ENCODE peak calls at places on chromosomes 5 and 9, in nine cellular contexts. P is fibroblast of villous mesenchyme; Z is GM06990; I is activated T-helper 1 cell treated with anti-CD3 and anti-CD28 coated beads, Interleukin-2, amount 50 U/mL, for 16 hours; J is T-helper 2 cell; M is RWPE1; N is foreskin fibroblast; C is stimulated activated CD4-positive, alpha-beta T cell treated with anti-CD3 and anti-CD28 coated beads, Interleukin-1b, Interleukin-23, amount 100 ng/mL, for 1 hour; X is renal cortical epithelial cell. F is an unnamed sample.

GRCh38 chr5:139681112-139681458 is 32.9 kb downstream of the CXXC5 start:
- DNase-seq in P (no peak), N (no peak), J (no peak), C (no peak), M (no peak), I (no peak), Z (no peak), X (no peak), F (no peak)

GRCh38 chr9:127910613-127911205 is 6.1 kb downstream of the ST6GALNAC4 start:
- DNase-seq in N (peak), X (peak), J (no peak), I (no peak), C (no peak), M (no peak), Z (no peak), P (peak), F (no peak)

GRCh38 chr5:157558089-157558595 is 17.4 kb downstream of the ADAM19 start:
- DNase-seq in I (no peak), P (peak), C (no peak), Z (no peak), M (peak), J (no peak), N (no peak), X (peak), F (no peak)

GRCh38 chr9:98240475-98240874 is 15.0 kb downstream of the TBC1D2 start:
- DNase-seq in N (no peak), C (no peak), Z (no peak), I (no peak), P (no peak), M (no peak), J (no peak), X (no peak), F (no peak)

GRCh38 chr5:32504923-32505596 is 60.5 kb upstream of the ZFR start:
- DNase-seq in M (no peak), Z (no peak), N (peak), X (no peak), J (no peak), P (peak), C (no peak), I (no peak), F (no peak)

GRCh38 chr5:120655828-120656435 is 191.8 kb downstream of the PRR16 start:
- DNase-seq in X (peak), M (peak), I (no peak), P (peak), C (no peak), N (no peak), J (no peak), Z (no peak), F (no peak)

GRCh38 chr9:89952401-89952800 is 347.6 kb downstream of the GADD45G start:
- DNase-seq in Z (no peak), X (no peak), I (no peak), C (no peak), P (no peak), J (no peak), M (peak), N (no peak), F (no peak)

GRCh38 chr9:74284596-74284995 is 212.5 kb upstream of the RORB start:
- DNase-seq in Z (no peak), X (peak), C (no peak), P (peak), J (no peak), I (no peak), M (no peak), N (no peak), F (no peak)

GRCh38 chr5:31854625-31855526 is 215.9 kb downstream of the PDZD2 start:
- DNase-seq in Z (no peak), C (no peak), M (peak), I (no peak), P (peak), J (no peak), X (peak), N (no peak), F (peak)

GRCh38 chr9:14119694-14120514 is 194.0 kb downstream of the NFIB start:
- DNase-seq in C (no peak), I (no peak), M (peak), P (peak), N (peak), X (peak), J (no peak), Z (no peak), F (no peak)

GRCh38 chr9:82890865-82891264 is 172.1 kb downstream of the RASEF start:
- DNase-seq in X (peak), P (no peak), N (no peak), J (no peak), C (no peak), M (no peak), Z (no peak), I (no peak), F (no peak)

GRCh38 chr9:93807166-93808013 is 147.8 kb downstream of the BARX1 start:
- DNase-seq in N (no peak), J (no peak), C (no peak), M (no peak), I (no peak), P (no peak), Z (no peak), X (no peak), F (no peak)

GRCh38 chr5:15064396-15064795 is 192.8 kb upstream of the ANKH start:
- DNase-seq in C (no peak), M (no peak), P (no peak), N (no peak), X (no peak), Z (no peak), I (no peak), J (no peak), F (no peak)

GRCh38 chr5:88672644-88673493 is 210.1 kb downstream of the MEF2C start:
- DNase-seq in P (no peak), J (no peak), C (no peak), Z (no peak), M (no peak), I (no peak), X (no peak), N (no peak), F (no peak)

GRCh38 chr5:109281136-109281690 is 128.6 kb downstream of the PJA2 start:
- DNase-seq in M (no peak), X (no peak), J (no peak), C (no peak), P (no peak), I (no peak), N (no peak), Z (no peak), F (no peak)

GRCh38 chr5:88690619-88691560 is 192.1 kb downstream of the MEF2C start:
- DNase-seq in N (peak), I (no peak), C (peak), J (no peak), X (peak), Z (peak), P (peak), M (peak), F (peak)

GRCh38 chr9:107190031-107190935 is 92.8 kb upstream of the RAD23B start:
- DNase-seq in M (peak), Z (no peak), X (peak), N (peak), J (no peak), P (no peak), C (no peak), I (no peak), F (no peak)

GRCh38 chr9:133715866-133716563 is 22.1 kb downstream of the SARDH start:
- DNase-seq in C (no peak), N (no peak), P (peak), J (peak), I (no peak), M (no peak), X (peak), Z (no peak), F (no peak)

GRCh38 chr9:99030082-99030481 is 74.8 kb upstream of the TGFBR1 start:
- DNase-seq in X (peak), I (no peak), J (no peak), Z (no peak), M (no peak), C (no peak), P (peak), N (peak), F (no peak)